ENCODE peak calls at places on chromosomes 16 and 17, in eight cellular contexts. R is brain microvascular endothelial cell; E is transverse colon; F is effector memory CD4-positive, alpha-beta T cell; C is A549; Z is fibroblast of pulmonary artery; H is AG09309; M is dorsolateral prefrontal cortex. V is an unnamed sample.

GRCh38 chr17:79752175-79752574 is 21.4 kb downstream of the ENPP7 start:
- DNase-seq in E (no peak), Z (no peak), R (no peak), H (no peak), C (no peak), M (no peak), F (no peak), V (no peak)

GRCh38 chr16:27353853-27354252 is 40.1 kb downstream of the IL4R start:
- DNase-seq in C (no peak), Z (no peak), E (no peak), H (no peak), F (no peak), M (no peak), R (no peak), V (no peak)

GRCh38 chr17:66944365-66945203 is 19.9 kb upstream of the CACNG4 start:
- DNase-seq in R (no peak), E (no peak), H (no peak), C (no peak), M (no peak), F (no peak), Z (peak), V (no peak)

GRCh38 chr16:48583075-48584065 is 26.6 kb downstream of the N4BP1 start:
- DNase-seq in H (no peak), C (no peak), E (no peak), Z (peak), M (no peak), R (no peak), F (no peak), V (no peak)

GRCh38 chr16:19817875-19818274 is 66.8 kb downstream of the GPRC5B start:
- DNase-seq in E (no peak), C (no peak), F (no peak), R (no peak), H (no peak), Z (no peak), M (no peak), V (no peak)

GRCh38 chr17:44831270-44831770 is 1.2 kb upstream of the GJC1 start:
- DNase-seq in E (no peak), H (no peak), R (no peak), F (no peak), C (no peak), Z (no peak), M (no peak), V (no peak)

GRCh38 chr17:82985973-82986372 is 93.4 kb upstream of the METRNL start:
- DNase-seq in Z (peak), R (peak), H (no peak), C (no peak), E (peak), F (peak), M (no peak), V (no peak)

GRCh38 chr17:33889079-33889478 is 366.0 kb upstream of the CCL2 start:
- DNase-seq in F (no peak), Z (no peak), C (no peak), E (no peak), H (no peak), R (no peak), M (no peak), V (no peak)

GRCh38 chr17:57971572-57971971 is 16.4 kb upstream of the CUEDC1 start:
- DNase-seq in C (no peak), R (no peak), Z (no peak), F (no peak), M (no peak), H (no peak), E (no peak), V (no peak)

GRCh38 chr17:9472541-9472940 is 103.1 kb downstream of the STX8 start:
- DNase-seq in H (no peak), E (peak), C (no peak), M (no peak), R (no peak), F (no peak), Z (peak), V (peak)

GRCh38 chr17:70184770-70185169 is 15.4 kb downstream of the KCNJ2 start:
- DNase-seq in E (no peak), R (peak), Z (peak), F (no peak), C (peak), H (peak), M (no peak), V (peak)

GRCh38 chr17:70183508-70183907 is 14.2 kb downstream of the KCNJ2 start:
- DNase-seq in E (no peak), M (no peak), H (no peak), Z (no peak), F (no peak), C (no peak), R (no peak), V (no peak)

GRCh38 chr17:70181866-70182265 is 12.5 kb downstream of the KCNJ2 start:
- DNase-seq in M (no peak), C (no peak), H (no peak), R (no peak), E (no peak), F (no peak), Z (no peak), V (no peak)

GRCh38 chr17:70184207-70184606 is 14.9 kb downstream of the KCNJ2 start:
- DNase-seq in R (no peak), M (no peak), E (no peak), C (no peak), F (no peak), H (no peak), Z (no peak), V (no peak)

DNA sequence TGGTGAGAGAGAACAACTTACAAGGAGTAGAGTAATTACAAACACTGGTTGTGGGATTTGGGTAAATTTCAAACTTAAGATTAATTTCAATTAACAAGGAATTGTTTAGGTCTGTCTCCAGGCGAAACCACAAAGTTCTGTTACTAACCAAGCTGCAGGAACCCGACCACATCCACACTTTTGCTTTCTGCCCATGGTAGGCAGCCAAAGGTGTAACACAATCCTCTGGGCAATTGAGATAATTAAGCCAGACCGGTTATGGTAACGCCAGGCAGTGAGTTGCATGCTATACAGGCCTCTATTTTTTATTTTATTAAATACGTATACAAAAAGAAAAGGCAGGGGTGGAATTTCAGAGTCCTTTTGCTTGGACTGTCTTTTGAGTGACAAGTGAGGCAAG is 12.0 kb downstream of the KCNJ2 start:
- DNase-seq in F (no peak), C (no peak), Z (no peak), H (no peak), M (no peak), E (no peak), R (no peak), V (no peak)
- H3K4me3 ChIP-seq in F (no peak), C (no peak), Z (no peak), H (no peak), M (no peak), E (no peak), R (no peak), V (no peak)

GRCh38 chr16:84501077-84501735 is 3.3 kb downstream of the MEAK7 start:
- DNase-seq in E (peak), C (peak), H (no peak), R (peak), Z (no peak), F (no peak), M (no peak), V (no peak)

GRCh38 chr16:84503751-84504395 is 586 bp downstream of the MEAK7 start:
- DNase-seq in H (no peak), M (no peak), Z (no peak), F (no peak), R (no peak), E (no peak), C (no peak), V (no peak)

GRCh38 chr16:84500531-84500930 is 3.9 kb downstream of the MEAK7 start:
- DNase-seq in E (no peak), M (no peak), C (no peak), R (no peak), H (no peak), F (no peak), Z (no peak), V (no peak)

GRCh38 chr16:84502075-84502474 is 2.4 kb downstream of the MEAK7 start:
- DNase-seq in R (no peak), F (no peak), C (no peak), E (no peak), Z (no peak), H (no peak), M (no peak), V (no peak)

GRCh38 chr16:84502581-84502980 is 1.9 kb downstream of the MEAK7 start:
- DNase-seq in C (no peak), H (no peak), F (no peak), E (no peak), Z (no peak), M (no peak), R (no peak), V (no peak)
- H3K4me3 ChIP-seq in C (no peak), H (no peak), F (no peak), E (no peak), Z (no peak), M (no peak), R (no peak), V (no peak)

DNA sequence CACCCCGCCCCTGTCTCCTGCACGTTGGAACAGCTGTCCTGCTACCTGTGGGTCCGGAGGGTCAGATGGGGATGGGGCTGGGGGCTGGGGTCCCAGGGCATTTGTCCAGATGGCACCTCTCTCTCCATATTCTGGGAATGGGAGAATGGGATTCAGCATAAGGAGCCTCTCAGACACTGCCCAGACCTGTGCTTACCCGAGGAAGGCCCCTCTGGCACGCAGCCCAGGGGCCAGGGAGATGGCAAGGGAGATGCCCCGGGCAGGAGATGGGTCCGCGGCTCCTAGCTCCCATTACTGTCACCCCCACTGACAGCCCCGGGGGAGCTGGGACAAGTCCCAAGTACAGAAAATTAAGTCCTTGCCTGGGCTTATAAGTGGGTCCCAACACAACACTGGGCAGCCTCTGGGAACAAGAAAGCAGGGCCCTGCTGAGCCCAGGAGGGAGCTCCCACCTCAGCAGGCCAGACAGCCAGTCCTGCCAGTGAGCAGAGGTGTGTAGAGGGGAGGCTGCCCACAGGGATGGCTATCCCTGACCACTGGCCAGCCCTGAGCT is 1.8 kb downstream of the VASN start:
- DNase-seq in C (no peak), Z (no peak), R (no peak), H (no peak), M (no peak), E (no peak), F (no peak), V (no peak)
- H3K4me3 ChIP-seq in C (peak), Z (peak), R (peak), H (peak), M (peak), E (peak), F (no peak), V (peak)

GRCh38 chr16:70653406-70653805 is 7.0 kb downstream of the IL34 start:
- DNase-seq in E (no peak), H (no peak), M (no peak), C (no peak), R (no peak), F (no peak), Z (no peak), V (no peak)

GRCh38 chr16:70656065-70656711 is 9.8 kb downstream of the IL34 start:
- DNase-seq in E (no peak), C (no peak), F (no peak), Z (no peak), R (no peak), M (no peak), H (no peak), V (no peak)

GRCh38 chr16:70651524-70651923 is 5.2 kb downstream of the IL34 start:
- DNase-seq in M (no peak), Z (no peak), C (no peak), H (no peak), F (no peak), R (no peak), E (no peak), V (no peak)

GRCh38 chr16:70652322-70652721 is 6.0 kb downstream of the IL34 start:
- DNase-seq in F (no peak), Z (peak), M (no peak), R (no peak), C (no peak), E (no peak), H (no peak), V (no peak)

GRCh38 chr16:70653809-70654771 is 7.7 kb downstream of the IL34 start:
- DNase-seq in M (peak), H (peak), F (peak), E (peak), R (peak), Z (peak), C (peak), V (peak)
- H3K4me3 ChIP-seq in M (no peak), H (peak), F (no peak), E (no peak), R (peak), Z (peak), C (peak), V (peak)

DNA sequence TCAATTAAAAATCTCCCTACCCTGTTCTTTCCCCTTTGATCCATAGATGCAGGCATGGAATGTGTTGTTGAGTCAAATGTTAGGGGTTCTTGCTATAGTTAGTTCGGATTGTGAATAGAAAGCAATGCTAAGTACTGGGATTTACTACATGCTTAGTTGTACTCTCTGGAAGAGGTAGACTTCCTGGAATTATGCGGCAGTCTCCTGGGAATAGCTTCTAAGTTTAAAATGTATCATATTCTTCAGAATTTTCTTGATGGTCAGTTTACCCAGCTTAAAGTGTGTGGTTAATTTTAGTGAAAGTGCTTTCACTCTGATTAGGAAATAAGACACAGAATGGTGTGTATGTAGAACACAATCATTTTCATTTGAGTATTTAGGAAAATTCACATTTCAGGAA is 3.5 kb downstream of the CLTC start:
- DNase-seq in H (no peak), E (no peak), Z (no peak), R (no peak), F (no peak), C (no peak), M (no peak), V (no peak)
- H3K4me3 ChIP-seq in H (no peak), E (peak), Z (peak), R (peak), F (no peak), C (peak), M (peak), V (peak)

GRCh38 chr17:38745545-38745944 is 2.6 kb downstream of the PCGF2 start:
- DNase-seq in R (no peak), Z (no peak), H (no peak), E (no peak), C (no peak), F (no peak), M (no peak), V (no peak)

GRCh38 chr17:38748329-38749221 is at the start of gene PCGF2:
- DNase-seq in M (peak), E (peak), H (no peak), R (peak), C (peak), F (no peak), Z (peak), V (peak)

GRCh38 chr17:38746004-38746892 is 1.9 kb downstream of the PCGF2 start:
- DNase-seq in M (no peak), C (no peak), F (no peak), H (no peak), E (no peak), R (no peak), Z (no peak), V (no peak)

GRCh38 chr17:38747385-38748328 is 479 bp downstream of the PCGF2 start:
- DNase-seq in F (no peak), M (no peak), R (no peak), H (no peak), E (peak), Z (no peak), C (no peak), V (no peak)

GRCh38 chr17:38746893-38747384 is 1.2 kb downstream of the PCGF2 start:
- DNase-seq in Z (no peak), F (no peak), R (no peak), M (no peak), E (no peak), H (no peak), C (no peak), V (no peak)
- H3K4me3 ChIP-seq in Z (peak), F (no peak), R (peak), M (peak), E (peak), H (peak), C (peak), V (peak)